ENCODE peak calls at places on chromosomes 7 and 10, in seven cellular contexts. J is colonic mucosa, U is epithelial cell of esophagus, Q is glutamatergic neuron, W is fibroblast of mammary gland, Z is WTC11, B is GM10248. H is an unnamed sample.

GRCh38 chr7:130071701-130072622 is 1.6 kb downstream of the KLHDC10 start:
- DNase-seq in J (peak), U (peak), Q (peak), W (peak), Z (peak), B (peak), H (peak)

GRCh38 chr10:47030191-47030698 is 119.0 kb downstream of the PTPN20 start:
- DNase-seq in J (no peak), U (no peak), Q (peak), W (no peak), Z (no peak), B (no peak), H (no peak)

GRCh38 chr7:102450242-102450641 is 14.4 kb downstream of the ALKBH4 start:
- DNase-seq in J (no peak), U (peak), Q (no peak), W (no peak), Z (no peak), B (no peak), H (no peak)

GRCh38 chr7:115015619-115016018 is 93.7 kb downstream of the MDFIC start:
- DNase-seq in J (no peak), U (no peak), Q (no peak), W (peak), Z (no peak), B (no peak), H (no peak)

GRCh38 chr10:74585231-74586087 is 240.9 kb upstream of the KAT6B start:
- DNase-seq in J (no peak), U (no peak), Q (peak), W (peak), Z (no peak), B (peak), H (no peak)

GRCh38 chr10:31291123-31291522 is 27.9 kb upstream of the ZEB1 start:
- DNase-seq in J (no peak), U (no peak), Q (no peak), W (no peak), Z (no peak), B (no peak), H (no peak)

GRCh38 chr10:88783734-88784133 is 18.8 kb upstream of the LIPM start:
- DNase-seq in J (no peak), U (no peak), Q (no peak), W (peak), Z (no peak), B (no peak), H (no peak)

GRCh38 chr7:93921607-93922446 is at the start of gene GNG11:
- DNase-seq in J (peak), U (peak), Q (peak), W (peak), Z (peak), B (peak), H (peak)

GRCh38 chr10:132649651-132650360 is 112.2 kb downstream of the INPP5A start:
- DNase-seq in J (no peak), U (no peak), Q (peak), W (no peak), Z (no peak), B (no peak), H (no peak)

GRCh38 chr10:125263551-125263950 is 103.2 kb upstream of the CTBP2 start:
- DNase-seq in J (no peak), U (peak), Q (no peak), W (no peak), Z (no peak), B (no peak), H (no peak)

GRCh38 chr10:44199991-44200655 is 184.8 kb downstream of the CXCL12 start:
- DNase-seq in J (no peak), U (no peak), Q (no peak), W (no peak), Z (no peak), B (no peak), H (no peak)

GRCh38 chr10:20890009-20890408 is 7.1 kb downstream of the NEBL start:
- DNase-seq in J (no peak), U (no peak), Q (no peak), W (no peak), Z (no peak), B (no peak), H (no peak)

GRCh38 chr7:112573302-112574039 is 92.7 kb downstream of the LSMEM1 start:
- DNase-seq in J (peak), U (peak), Q (no peak), W (peak), Z (no peak), B (no peak), H (no peak)

GRCh38 chr10:84499846-84500245 is 171.5 kb downstream of the CCSER2 start:
- DNase-seq in J (no peak), U (no peak), Q (no peak), W (no peak), Z (peak), B (peak), H (no peak)

GRCh38 chr10:99630439-99630838 is 10.2 kb upstream of the SLC25A28 start:
- DNase-seq in J (peak), U (peak), Q (no peak), W (peak), Z (no peak), B (no peak), H (peak)

GRCh38 chr7:93119191-93119905 is 1.6 kb upstream of the SAMD9 start:
- DNase-seq in J (no peak), U (peak), Q (no peak), W (no peak), Z (no peak), B (no peak), H (no peak)

GRCh38 chr7:129431911-129432643 is 2.2 kb upstream of the STRIP2 start:
- DNase-seq in J (no peak), U (no peak), Q (no peak), W (no peak), Z (no peak), B (no peak), H (no peak)

GRCh38 chr7:100563809-100564400 is 9.8 kb downstream of the SAP25 start:
- DNase-seq in J (peak), U (peak), Q (peak), W (peak), Z (peak), B (peak), H (peak)

GRCh38 chr10:123018531-123018930 is 9.7 kb downstream of the ACADSB start:
- DNase-seq in J (no peak), U (no peak), Q (no peak), W (no peak), Z (no peak), B (no peak), H (no peak)

GRCh38 chr7:33905389-33906032 is at the start of gene BMPER:
- DNase-seq in J (peak), U (peak), Q (peak), W (peak), Z (peak), B (peak), H (peak)
- TF ChIP-seq CTCF in J (no peak), U (no peak), Q (no peak), W (no peak), Z (no peak), B (no peak), H (no peak)

DNA sequence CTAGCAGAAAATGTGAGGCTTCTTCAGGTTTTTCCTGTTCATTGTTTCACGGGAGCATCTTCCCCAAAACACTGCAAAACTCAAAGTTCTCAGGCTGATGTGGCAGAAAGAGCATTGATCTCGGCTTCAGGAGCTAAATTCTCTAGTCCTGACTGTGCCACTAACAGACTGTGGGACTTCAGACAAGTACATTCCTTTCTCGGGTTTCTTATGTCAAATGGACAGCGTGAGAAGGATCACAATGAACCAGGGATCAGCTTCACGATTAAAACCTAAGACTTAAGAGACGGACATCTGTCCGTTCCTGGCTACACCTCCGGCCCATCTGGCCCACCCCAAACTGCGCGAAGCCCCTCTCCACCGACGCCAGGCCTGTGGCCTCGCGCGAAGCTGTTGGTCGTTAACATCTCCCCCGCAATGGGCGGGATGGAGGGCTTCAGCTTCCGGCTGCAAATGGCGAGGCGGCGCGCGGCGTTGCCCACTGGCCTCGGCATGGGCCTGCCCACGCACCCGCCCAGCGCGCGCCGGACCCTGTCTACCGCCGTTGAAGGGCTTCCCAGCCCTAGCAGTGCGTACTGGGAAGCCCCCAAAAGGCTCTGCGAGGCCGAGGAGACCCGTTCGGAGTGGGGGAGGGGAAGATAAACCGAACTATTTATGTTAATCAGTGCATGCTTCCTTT is 549 bp upstream of the DDX50 start:
- DNase-seq in J (no peak), U (no peak), Q (peak), W (no peak), Z (no peak), B (no peak), H (no peak)
- TF ChIP-seq CTCF in J (no peak), U (no peak), Q (no peak), W (no peak), Z (no peak), B (no peak), H (no peak)

DNA sequence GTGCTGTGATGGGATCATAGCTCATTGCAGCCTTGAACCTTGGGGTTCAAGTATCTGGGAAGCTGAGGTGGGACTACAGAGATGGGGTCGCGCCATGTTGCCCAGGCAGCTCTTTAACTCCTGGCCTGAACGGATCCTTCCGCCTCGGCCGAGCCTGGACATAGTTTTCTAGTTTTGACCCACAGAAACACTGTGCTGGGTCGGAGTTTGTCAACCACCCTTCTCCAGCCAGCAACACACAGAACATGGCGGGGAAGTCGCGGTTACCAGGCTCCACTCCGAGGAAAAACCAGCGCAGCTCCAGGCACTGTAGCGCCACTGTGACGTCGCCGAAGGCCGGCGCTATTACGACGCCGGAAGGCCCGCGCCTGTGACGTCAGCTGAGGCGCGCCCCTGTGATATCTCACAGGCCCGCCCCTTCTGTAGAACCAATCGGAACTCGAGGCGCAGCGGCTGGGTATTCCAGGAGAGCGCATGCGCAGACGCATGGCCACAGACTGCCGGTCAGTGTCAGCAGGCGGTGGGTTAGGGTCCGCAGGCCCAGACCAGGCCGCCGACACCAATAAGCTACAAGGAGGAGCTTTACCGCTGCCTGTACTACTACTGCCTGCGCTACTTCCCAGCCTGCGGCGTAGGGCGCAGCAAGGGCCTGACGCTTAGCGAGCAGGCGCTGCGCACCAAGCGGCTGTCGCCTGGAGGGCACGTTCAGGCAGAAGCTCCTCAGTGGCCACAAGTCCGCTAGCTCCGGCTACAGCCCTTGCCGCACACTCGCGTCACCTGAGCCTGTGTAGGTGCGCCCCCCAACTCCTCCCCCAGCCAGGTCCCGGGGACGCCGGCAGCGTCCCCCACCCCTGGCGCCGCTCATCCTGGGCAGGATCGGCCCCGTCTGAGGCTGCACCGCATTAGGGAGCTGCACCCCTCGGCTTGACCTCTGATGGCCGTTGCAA is 135.2 kb upstream of the KCTD7 start:
- DNase-seq in J (peak), U (peak), Q (peak), W (peak), Z (peak), B (peak), H (peak)
- TF ChIP-seq CTCF in J (no peak), U (peak), Q (no peak), W (no peak), Z (no peak), B (no peak), H (no peak)

GRCh38 chr10:6711286-6711817 is 131.3 kb upstream of the PRKCQ start:
- DNase-seq in J (no peak), U (no peak), Q (no peak), W (no peak), Z (no peak), B (no peak), H (no peak)
- TF ChIP-seq CTCF in J (no peak), U (no peak), Q (no peak), W (no peak), Z (no peak), B (no peak), H (no peak)

DNA sequence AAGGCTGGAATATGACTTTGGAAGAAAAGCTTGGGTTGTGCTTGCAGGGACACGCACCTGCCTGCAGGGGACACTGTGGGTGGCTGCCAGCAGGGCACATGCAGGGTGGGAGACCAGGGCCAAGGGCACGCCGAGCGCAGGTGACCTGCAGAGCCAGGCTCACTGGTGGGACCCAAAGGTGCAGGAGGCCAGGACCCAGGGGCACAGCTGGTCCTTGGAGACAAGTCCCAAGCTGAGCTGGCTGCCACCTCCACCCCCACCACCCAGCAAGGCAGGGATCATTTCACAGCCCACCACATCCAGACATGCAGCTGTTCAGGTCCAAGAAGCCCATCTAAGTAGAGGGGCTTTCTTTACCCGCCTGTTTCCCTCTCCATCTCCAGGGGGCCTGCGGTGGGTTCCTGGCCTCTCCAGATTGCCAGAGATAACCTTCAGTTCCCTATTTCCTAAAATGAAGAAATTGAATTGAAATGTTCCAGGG is 13.8 kb upstream of the CLIP2 start:
- DNase-seq in J (no peak), U (no peak), Q (peak), W (no peak), Z (peak), B (no peak), H (peak)
- TF ChIP-seq CTCF in J (peak), U (peak), Q (peak), W (peak), Z (peak), B (peak), H (peak)

H was measured in endothelial cell.